ENCODE peak calls at places on chromosomes 12 and 14, in four cellular contexts. O is non-pigmented ciliary epithelial cell, M is cardiac fibroblast, C is skeletal muscle cell. F is an unnamed sample.

GRCh38 chr12:62621239-62621638 is 154.6 kb downstream of the MON2 start:
- DNase-seq in O (no peak), M (no peak), C (no peak), F (no peak)

GRCh38 chr14:76261371-76261811 is 109.7 kb downstream of the GPATCH2L start:
- DNase-seq in O (no peak), M (peak; percentile 13), C (peak; percentile 31), F (no peak)

GRCh38 chr12:12705833-12706520 is 10.0 kb upstream of the GPR19 start:
- DNase-seq in O (no peak), M (no peak), C (no peak), F (peak; percentile 63)

GRCh38 chr14:66074546-66074945 is 411.6 kb upstream of the CCDC196 start:
- DNase-seq in O (no peak), M (no peak), C (no peak), F (no peak)

GRCh38 chr14:102474934-102475333 is 34.6 kb downstream of the ANKRD9 start:
- DNase-seq in O (no peak), M (no peak), C (no peak), F (no peak)

GRCh38 chr14:100887728-100888335 is 15.7 kb downstream of the RTL1 start:
- DNase-seq in O (no peak), M (no peak), C (no peak), F (no peak)

GRCh38 chr12:64678248-64678647 is 68.0 kb downstream of the RASSF3 start:
- DNase-seq in O (no peak), M (no peak), C (no peak), F (no peak)

GRCh38 chr12:130983328-130984017 is 29.8 kb downstream of the ADGRD1 start:
- DNase-seq in O (no peak), M (no peak), C (no peak), F (no peak)

GRCh38 chr12:45214739-45215418 is 1.0 kb upstream of the ANO6 start:
- DNase-seq in O (no peak), M (peak; percentile 62), C (no peak), F (no peak)

GRCh38 chr12:62934799-62935674 is at the start of gene PPM1H:
- DNase-seq in O (no peak), M (peak; percentile 21), C (no peak), F (no peak)

GRCh38 chr12:20731274-20731673 is 36.1 kb downstream of the SLCO1C1 start:
- DNase-seq in O (no peak), M (no peak), C (no peak), F (no peak)

GRCh38 chr12:20798561-20798960 is 11.9 kb upstream of the SLCO1B3 start:
- DNase-seq in O (no peak), M (peak; percentile 53), C (no peak), F (no peak)

GRCh38 chr12:1926274-1926673 is 7.8 kb upstream of the CACNA2D4 start:
- DNase-seq in O (no peak), M (no peak), C (no peak), F (no peak)

GRCh38 chr12:94832780-94833760 is 170.4 kb downstream of the NDUFA12 start:
- DNase-seq in O (peak; percentile 19), M (peak; percentile 52), C (peak; percentile 76), F (no peak)

GRCh38 chr12:51866762-51867161 is 18.2 kb upstream of the FIGNL2 start:
- DNase-seq in O (no peak), M (no peak), C (no peak), F (no peak)

GRCh38 chr14:58871972-58872530 is 234.3 kb downstream of the DACT1 start:
- DNase-seq in O (no peak), M (peak; percentile 59), C (peak; percentile 39), F (no peak)

GRCh38 chr14:51139221-51139681 is 44.3 kb upstream of the TRIM9 start:
- DNase-seq in O (no peak), M (no peak), C (no peak), F (no peak)

GRCh38 chr12:120278137-120279069 is 12.9 kb upstream of the PXN start:
- DNase-seq in O (no peak), M (no peak), C (no peak), F (no peak)

GRCh38 chr14:35987731-35988130 is 161.6 kb downstream of the BRMS1L start:
- DNase-seq in O (no peak), M (no peak), C (no peak), F (no peak)

GRCh38 chr12:4089147-4089606 is 184.4 kb upstream of the CCND2 start:
- DNase-seq in O (no peak), M (no peak), C (peak; percentile 33), F (no peak)

GRCh38 chr12:75892779-75893408 is 138.7 kb downstream of the PHLDA1 start:
- DNase-seq in O (peak; percentile 80), M (peak; percentile 68), C (no peak), F (no peak)

GRCh38 chr12:58557156-58557555 is 363.1 kb downstream of the LRIG3 start:
- DNase-seq in O (peak; percentile 69), M (peak; percentile 91), C (peak; percentile 76), F (no peak)

GRCh38 chr14:74583689-74584434 is 28.2 kb downstream of the LTBP2 start:
- DNase-seq in O (peak; percentile 77), M (peak; percentile 90), C (no peak), F (no peak)